ENCODE peak calls at places on chromosomes 12 and 14, in six cellular contexts. L is ELR; M is lower leg skin; S is A549; H is stimulated activated CD4-positive, alpha-beta T cell treated with anti-CD3 and anti-CD28 coated beads, Interleukin-2, amount 100 ng/mL, for 4 hours; N is endothelial cell. K is an unnamed sample.

GRCh38 chr14:68018598-68018997 is 199.0 kb downstream of the RAD51B start:
- DNase-seq in L (peak), M (no peak), S (no peak), H (no peak), N (no peak), K (no peak)

GRCh38 chr12:130104596-130105253 is 57.5 kb upstream of the FZD10 start:
- DNase-seq in L (no peak), M (no peak), S (no peak), H (no peak), N (no peak), K (no peak)

GRCh38 chr12:92977326-92977725 is 48.2 kb upstream of the EEA1 start:
- DNase-seq in L (no peak), M (no peak), S (no peak), H (no peak), N (no peak), K (peak)

GRCh38 chr12:95653761-95654546 is 102.7 kb upstream of the USP44 start:
- DNase-seq in L (peak), M (no peak), S (peak), H (no peak), N (no peak), K (peak)

GRCh38 chr14:103121846-103122577 is 1.2 kb upstream of the TNFAIP2 start:
- DNase-seq in L (peak), M (peak), S (peak), H (no peak), N (peak), K (peak)

GRCh38 chr12:5586201-5586600 is 154.3 kb downstream of the NTF3 start:
- DNase-seq in L (peak), M (no peak), S (peak), H (no peak), N (no peak), K (peak)

GRCh38 chr12:31234955-31235867 is 90.7 kb downstream of the SINHCAF start:
- DNase-seq in L (peak), M (no peak), S (peak), H (no peak), N (peak), K (peak)

GRCh38 chr14:73245401-73246325 is 8.4 kb downstream of the PAPLN start:
- DNase-seq in L (peak), M (no peak), S (no peak), H (peak), N (no peak), K (peak)

GRCh38 chr12:56256326-56256960 is 1.7 kb downstream of the ANKRD52 start:
- DNase-seq in L (peak), M (no peak), S (no peak), H (no peak), N (no peak), K (peak)

GRCh38 chr12:118850244-118850825 is 131.0 kb upstream of the SRRM4 start:
- DNase-seq in L (peak), M (no peak), S (peak), H (no peak), N (peak), K (peak)

GRCh38 chr12:106682594-106683234 is 91.8 kb upstream of the RIC8B start:
- DNase-seq in L (peak), M (no peak), S (peak), H (no peak), N (no peak), K (peak)

GRCh38 chr12:120109570-120110267 is 6.8 kb downstream of the RAB35 start:
- DNase-seq in L (no peak), M (no peak), S (no peak), H (no peak), N (no peak), K (no peak)

GRCh38 chr12:102816816-102817434 is 100.1 kb downstream of the PAH start:
- DNase-seq in L (peak), M (no peak), S (peak), H (no peak), N (no peak), K (peak)

K was measured in HT1080.